ENCODE peak calls at places on chromosome 5, in five cellular contexts. One of them, this sample, is unnamed.

GRCh38 chr5:135462304-135462703 is 10.2 kb upstream of the TIFAB start:
- DNase-seq in NB4: peak
- DNase-seq in psoas muscle: no peak
- DNase-seq in fibroblast of the aortic adventitia: peak
- DNase-seq in HCT116: peak
- DNase-seq in this sample: peak

GRCh38 chr5:177539411-177539810 is 15.0 kb downstream of the FAM193B start:
- DNase-seq in NB4: no peak
- DNase-seq in psoas muscle: no peak
- DNase-seq in fibroblast of the aortic adventitia: peak
- DNase-seq in HCT116: no peak
- DNase-seq in this sample: no peak

GRCh38 chr5:134090482-134090881 is 24.0 kb upstream of the TCF7 start:
- DNase-seq in NB4: no peak
- DNase-seq in psoas muscle: no peak
- DNase-seq in fibroblast of the aortic adventitia: no peak
- DNase-seq in HCT116: no peak
- DNase-seq in this sample: no peak

GRCh38 chr5:88142801-88143692 is 125.6 kb downstream of the TMEM161B start:
- DNase-seq in NB4: no peak
- DNase-seq in psoas muscle: peak
- DNase-seq in fibroblast of the aortic adventitia: peak
- DNase-seq in HCT116: no peak
- DNase-seq in this sample: no peak

GRCh38 chr5:81397169-81397568 is 3.2 kb upstream of the ACOT12 start:
- DNase-seq in NB4: no peak
- DNase-seq in psoas muscle: no peak
- DNase-seq in fibroblast of the aortic adventitia: peak
- DNase-seq in HCT116: no peak
- DNase-seq in this sample: no peak

GRCh38 chr5:93583799-93584530 is 943 bp downstream of the NR2F1 start:
- DNase-seq in NB4: peak
- DNase-seq in psoas muscle: peak
- DNase-seq in fibroblast of the aortic adventitia: peak
- DNase-seq in HCT116: no peak
- DNase-seq in this sample: no peak

GRCh38 chr5:124677376-124677998 is 69.0 kb downstream of the ZNF608 start:
- DNase-seq in NB4: no peak
- DNase-seq in psoas muscle: no peak
- DNase-seq in fibroblast of the aortic adventitia: peak
- DNase-seq in HCT116: no peak
- DNase-seq in this sample: no peak

GRCh38 chr5:14054965-14055963 is 87.9 kb upstream of the TRIO start:
- DNase-seq in NB4: no peak
- DNase-seq in psoas muscle: no peak
- DNase-seq in fibroblast of the aortic adventitia: peak
- DNase-seq in HCT116: no peak
- DNase-seq in this sample: no peak

DNA sequence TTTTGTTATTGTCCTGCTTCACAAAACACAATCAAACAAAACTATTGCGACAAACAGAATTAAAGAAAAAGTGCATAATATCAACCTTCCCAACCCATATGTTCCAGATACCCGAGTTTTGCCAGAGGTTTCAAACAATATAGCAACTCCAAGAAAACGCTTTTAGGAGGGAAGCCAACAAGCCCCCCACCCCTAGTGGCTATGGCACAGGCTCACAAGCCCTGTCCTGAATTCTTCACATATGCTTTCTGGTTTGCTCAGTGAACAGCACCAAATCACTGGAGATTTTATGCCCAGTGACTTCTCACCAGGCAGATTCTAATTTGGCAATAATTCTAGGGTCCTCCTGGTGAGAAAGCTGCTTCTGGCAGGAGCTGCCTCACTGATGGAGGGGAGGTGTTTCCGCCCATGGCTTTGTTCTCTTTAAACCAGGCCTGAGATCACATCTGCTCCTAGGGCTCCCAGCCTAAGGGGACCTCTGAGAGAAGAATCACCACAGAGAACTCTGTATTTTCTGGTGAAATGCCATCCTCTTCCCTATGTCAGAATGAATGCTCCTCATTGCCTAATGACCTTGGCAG is 1982.4 kb downstream of the EFNA5 start:
- DNase-seq in NB4: no peak
- DNase-seq in psoas muscle: no peak
- DNase-seq in fibroblast of the aortic adventitia: no peak
- DNase-seq in HCT116: no peak
- DNase-seq in this sample: no peak
- H3K4me3 ChIP-seq in NB4: no peak
- H3K4me3 ChIP-seq in psoas muscle: no peak
- H3K4me3 ChIP-seq in fibroblast of the aortic adventitia: no peak
- H3K4me3 ChIP-seq in HCT116: no peak
- H3K4me3 ChIP-seq in this sample: no peak

DNA sequence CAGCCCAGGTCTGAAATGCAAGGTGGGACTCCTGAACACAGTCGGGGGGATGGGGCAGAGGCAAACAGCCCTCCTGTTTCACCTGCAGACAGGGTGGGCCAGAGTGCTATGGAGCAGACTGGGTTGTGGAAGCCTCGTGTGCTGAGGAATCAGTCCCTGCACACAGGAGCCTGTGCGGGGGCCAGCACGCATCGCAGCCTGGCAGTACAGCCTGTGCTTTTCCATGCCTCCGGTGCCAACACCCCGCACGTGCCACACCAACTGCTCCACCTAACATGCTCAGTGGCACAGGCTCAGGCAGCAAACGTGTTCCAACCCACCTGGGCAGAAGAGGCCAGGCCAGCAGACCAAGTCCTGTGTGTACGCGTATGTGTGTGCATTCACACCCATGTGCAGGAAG is 37.4 kb upstream of the FBXW11 start:
- DNase-seq in NB4: no peak
- DNase-seq in psoas muscle: no peak
- DNase-seq in fibroblast of the aortic adventitia: no peak
- DNase-seq in HCT116: no peak
- DNase-seq in this sample: no peak
- TF ChIP-seq CTCF in NB4: no peak
- TF ChIP-seq CTCF in psoas muscle: no peak
- TF ChIP-seq CTCF in fibroblast of the aortic adventitia: no peak
- TF ChIP-seq CTCF in HCT116: no peak
- TF ChIP-seq CTCF in this sample: no peak

GRCh38 chr5:84382363-84383295 is 2.1 kb downstream of the EDIL3 start:
- DNase-seq in NB4: peak
- DNase-seq in psoas muscle: peak
- DNase-seq in fibroblast of the aortic adventitia: peak
- DNase-seq in HCT116: no peak
- DNase-seq in this sample: no peak
- H3K4me3 ChIP-seq in NB4: peak
- H3K4me3 ChIP-seq in psoas muscle: peak
- H3K4me3 ChIP-seq in fibroblast of the aortic adventitia: peak
- H3K4me3 ChIP-seq in HCT116: no peak
- H3K4me3 ChIP-seq in this sample: peak

GRCh38 chr5:62717211-62717927 is 138.8 kb downstream of the LRRC70 start:
- DNase-seq in NB4: peak
- DNase-seq in psoas muscle: no peak
- DNase-seq in fibroblast of the aortic adventitia: no peak
- DNase-seq in HCT116: no peak
- DNase-seq in this sample: no peak

GRCh38 chr5:62722360-62722759 is 143.7 kb downstream of the LRRC70 start:
- DNase-seq in NB4: no peak
- DNase-seq in psoas muscle: no peak
- DNase-seq in fibroblast of the aortic adventitia: no peak
- DNase-seq in HCT116: no peak
- DNase-seq in this sample: no peak

GRCh38 chr5:62720036-62720441 is 141.4 kb downstream of the LRRC70 start:
- DNase-seq in NB4: peak
- DNase-seq in psoas muscle: no peak
- DNase-seq in fibroblast of the aortic adventitia: no peak
- DNase-seq in HCT116: peak
- DNase-seq in this sample: no peak

GRCh38 chr5:62719061-62719730 is 140.6 kb downstream of the LRRC70 start:
- DNase-seq in NB4: no peak
- DNase-seq in psoas muscle: no peak
- DNase-seq in fibroblast of the aortic adventitia: no peak
- DNase-seq in HCT116: no peak
- DNase-seq in this sample: no peak

GRCh38 chr5:62718368-62718767 is 139.7 kb downstream of the LRRC70 start:
- DNase-seq in NB4: no peak
- DNase-seq in psoas muscle: no peak
- DNase-seq in fibroblast of the aortic adventitia: peak
- DNase-seq in HCT116: no peak
- DNase-seq in this sample: no peak
- TF ChIP-seq CTCF in NB4: no peak
- TF ChIP-seq CTCF in psoas muscle: no peak
- TF ChIP-seq CTCF in fibroblast of the aortic adventitia: no peak
- TF ChIP-seq CTCF in HCT116: peak
- TF ChIP-seq CTCF in this sample: peak

DNA sequence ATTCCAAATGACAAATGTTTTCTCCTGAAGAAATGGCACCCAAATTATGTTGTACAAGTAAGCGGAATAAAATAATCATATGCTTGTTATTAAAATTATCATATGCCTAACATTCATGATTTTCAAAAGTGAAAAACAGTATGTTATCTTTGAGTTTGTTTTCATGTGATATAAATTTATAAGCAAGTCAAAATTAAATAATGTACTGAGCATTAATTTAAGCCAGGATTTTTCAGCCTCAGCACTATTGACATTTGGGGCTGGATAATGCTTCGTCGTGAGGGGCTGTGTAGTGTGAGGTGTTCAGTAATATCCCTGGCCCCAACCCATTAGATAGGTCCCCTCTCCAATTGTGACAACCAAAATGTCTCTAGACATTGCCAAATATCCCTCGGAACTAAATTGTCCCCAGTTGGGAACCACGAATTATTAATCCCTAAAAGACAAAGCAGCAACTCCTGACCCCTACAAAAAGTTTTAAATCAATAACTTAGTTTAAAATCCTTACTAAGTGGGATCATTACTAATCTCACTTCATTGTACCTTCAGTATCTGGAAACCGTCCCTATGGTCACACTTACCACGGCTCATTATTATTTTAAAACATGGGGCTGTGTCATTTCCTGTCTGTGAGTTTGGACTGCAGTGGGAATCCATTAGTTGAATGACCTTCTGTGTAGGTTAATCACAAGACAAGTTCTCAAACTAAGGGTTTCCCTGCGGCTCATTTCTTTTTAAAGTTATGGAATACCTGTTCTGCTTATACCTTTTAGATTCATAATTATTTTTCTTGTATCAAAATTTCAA is 1.3 kb upstream of the NNT start:
- DNase-seq in NB4: peak
- DNase-seq in psoas muscle: no peak
- DNase-seq in fibroblast of the aortic adventitia: peak
- DNase-seq in HCT116: no peak
- DNase-seq in this sample: no peak
- H3K4me3 ChIP-seq in NB4: peak
- H3K4me3 ChIP-seq in psoas muscle: peak
- H3K4me3 ChIP-seq in fibroblast of the aortic adventitia: peak
- H3K4me3 ChIP-seq in HCT116: no peak
- H3K4me3 ChIP-seq in this sample: no peak

GRCh38 chr5:53194086-53194485 is 84.5 kb upstream of the MOCS2 start:
- DNase-seq in NB4: no peak
- DNase-seq in psoas muscle: no peak
- DNase-seq in fibroblast of the aortic adventitia: peak
- DNase-seq in HCT116: no peak
- DNase-seq in this sample: no peak

GRCh38 chr5:53200309-53200708 is 90.8 kb upstream of the MOCS2 start:
- DNase-seq in NB4: peak
- DNase-seq in psoas muscle: no peak
- DNase-seq in fibroblast of the aortic adventitia: peak
- DNase-seq in HCT116: no peak
- DNase-seq in this sample: no peak

GRCh38 chr5:53201746-53202145 is 92.2 kb upstream of the MOCS2 start:
- DNase-seq in NB4: peak
- DNase-seq in psoas muscle: no peak
- DNase-seq in fibroblast of the aortic adventitia: no peak
- DNase-seq in HCT116: no peak
- DNase-seq in this sample: no peak

GRCh38 chr5:53199882-53200281 is 90.3 kb upstream of the MOCS2 start:
- DNase-seq in NB4: no peak
- DNase-seq in psoas muscle: no peak
- DNase-seq in fibroblast of the aortic adventitia: no peak
- DNase-seq in HCT116: no peak
- DNase-seq in this sample: no peak
- TF ChIP-seq CTCF in NB4: no peak
- TF ChIP-seq CTCF in psoas muscle: no peak
- TF ChIP-seq CTCF in fibroblast of the aortic adventitia: no peak
- TF ChIP-seq CTCF in HCT116: no peak
- TF ChIP-seq CTCF in this sample: no peak

DNA sequence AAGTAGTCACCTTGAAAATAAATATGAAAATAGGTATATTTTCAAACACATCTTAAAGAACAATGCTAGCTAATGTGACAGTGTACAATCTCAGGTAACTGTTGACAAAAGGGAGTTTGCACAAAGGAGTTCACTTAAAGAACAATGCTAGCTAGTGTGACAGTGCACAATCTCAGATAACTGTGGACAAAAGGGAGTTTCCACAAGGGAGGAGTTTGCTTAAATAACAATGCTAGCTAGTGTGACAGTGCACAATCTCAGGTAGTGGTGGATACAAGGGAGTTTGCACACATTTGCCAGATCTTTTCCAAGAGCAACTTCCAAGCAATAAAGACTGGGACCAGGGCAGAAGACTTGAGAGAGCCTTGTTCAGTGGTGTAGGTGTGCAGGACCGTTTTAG is 442.9 kb upstream of the FTMT start:
- DNase-seq in NB4: no peak
- DNase-seq in psoas muscle: no peak
- DNase-seq in fibroblast of the aortic adventitia: no peak
- DNase-seq in HCT116: no peak
- DNase-seq in this sample: no peak
- H3K4me3 ChIP-seq in NB4: no peak
- H3K4me3 ChIP-seq in psoas muscle: no peak
- H3K4me3 ChIP-seq in fibroblast of the aortic adventitia: no peak
- H3K4me3 ChIP-seq in HCT116: no peak
- H3K4me3 ChIP-seq in this sample: no peak

GRCh38 chr5:22431406-22431805 is 421.7 kb downstream of the CDH12 start:
- DNase-seq in NB4: no peak
- DNase-seq in psoas muscle: no peak
- DNase-seq in fibroblast of the aortic adventitia: no peak
- DNase-seq in HCT116: no peak
- DNase-seq in this sample: peak
- TF ChIP-seq CTCF in NB4: no peak
- TF ChIP-seq CTCF in psoas muscle: no peak
- TF ChIP-seq CTCF in fibroblast of the aortic adventitia: no peak
- TF ChIP-seq CTCF in HCT116: no peak
- TF ChIP-seq CTCF in this sample: peak

DNA sequence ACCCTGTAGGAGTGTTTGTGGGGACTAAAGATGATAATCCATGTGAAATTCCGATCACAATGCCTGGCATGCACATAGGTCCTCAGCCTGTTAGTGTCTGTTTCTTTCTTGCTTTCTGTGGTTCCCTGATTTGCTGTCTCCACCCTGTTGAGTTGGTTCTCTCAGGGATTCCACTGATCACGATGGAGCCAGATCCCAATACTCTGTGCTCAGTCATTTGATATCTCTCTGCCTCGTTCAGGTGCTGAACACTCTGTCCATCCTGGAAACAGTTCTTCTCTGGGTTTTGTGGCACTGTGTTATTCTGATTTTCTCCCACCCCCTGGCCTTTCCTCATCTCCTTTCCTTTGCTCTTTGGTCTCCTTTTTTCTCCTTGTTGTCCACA is 60.8 kb downstream of the ARHGAP26 start:
- DNase-seq in NB4: no peak
- DNase-seq in psoas muscle: no peak
- DNase-seq in fibroblast of the aortic adventitia: no peak
- DNase-seq in HCT116: no peak
- DNase-seq in this sample: no peak
- H3K4me3 ChIP-seq in NB4: no peak
- H3K4me3 ChIP-seq in psoas muscle: no peak
- H3K4me3 ChIP-seq in fibroblast of the aortic adventitia: no peak
- H3K4me3 ChIP-seq in HCT116: no peak
- H3K4me3 ChIP-seq in this sample: no peak

This sample was measured in LNCaP clone FGC.